ENCODE peak calls at places on chromosomes 3 and 15, in six cellular contexts. B is cardiac fibroblast, G is lung, D is fibroblast of lung, F is type B pancreatic cell, H is lower leg skin. C is an unnamed sample.

GRCh38 chr3:136893848-136894443 is 31.9 kb downstream of the NCK1 start:
- DNase-seq in D (peak), F (no peak), B (peak), G (no peak), H (no peak), C (no peak)

GRCh38 chr3:46406786-46407611 is at the start of the genes CCR5AS and CCRL2:
- DNase-seq in F (no peak), G (peak), D (peak), B (no peak), H (peak), C (peak)

GRCh38 chr3:179898024-179898423 is 138.7 kb downstream of the PEX5L start:
- DNase-seq in G (no peak), H (no peak), F (no peak), D (peak), B (peak), C (no peak)

GRCh38 chr3:141797167-141797773 is 34.1 kb downstream of the GRK7 start:
- DNase-seq in F (no peak), G (peak), B (peak), H (no peak), D (peak), C (peak)

GRCh38 chr15:80500021-80500420 is 95.8 kb downstream of the ARNT2 start:
- DNase-seq in G (no peak), B (no peak), H (peak), D (no peak), F (no peak), C (no peak)

GRCh38 chr3:46187876-46188275 is 20.2 kb downstream of the CCR1 start:
- DNase-seq in H (no peak), G (no peak), D (peak), B (peak), F (no peak), C (no peak)

GRCh38 chr15:31477301-31477700 is 150.7 kb downstream of the KLF13 start:
- DNase-seq in G (no peak), H (peak), B (no peak), D (no peak), F (no peak), C (no peak)

GRCh38 chr15:27070816-27071215 is 99.8 kb downstream of the GABRG3 start:
- DNase-seq in H (no peak), B (no peak), G (no peak), D (no peak), F (no peak), C (no peak)

GRCh38 chr15:78915341-78916087 is 29.3 kb downstream of the CTSH start:
- DNase-seq in B (no peak), F (peak), D (peak), H (peak), G (no peak), C (no peak)

GRCh38 chr15:75178171-75178937 is 23.3 kb upstream of the C15orf39 start:
- DNase-seq in D (peak), H (peak), B (no peak), F (no peak), G (peak), C (no peak)

GRCh38 chr15:84878504-84878903 is 6.0 kb upstream of the SLC28A1 start:
- DNase-seq in G (peak), H (peak), D (peak), B (peak), F (no peak), C (peak)

DNA sequence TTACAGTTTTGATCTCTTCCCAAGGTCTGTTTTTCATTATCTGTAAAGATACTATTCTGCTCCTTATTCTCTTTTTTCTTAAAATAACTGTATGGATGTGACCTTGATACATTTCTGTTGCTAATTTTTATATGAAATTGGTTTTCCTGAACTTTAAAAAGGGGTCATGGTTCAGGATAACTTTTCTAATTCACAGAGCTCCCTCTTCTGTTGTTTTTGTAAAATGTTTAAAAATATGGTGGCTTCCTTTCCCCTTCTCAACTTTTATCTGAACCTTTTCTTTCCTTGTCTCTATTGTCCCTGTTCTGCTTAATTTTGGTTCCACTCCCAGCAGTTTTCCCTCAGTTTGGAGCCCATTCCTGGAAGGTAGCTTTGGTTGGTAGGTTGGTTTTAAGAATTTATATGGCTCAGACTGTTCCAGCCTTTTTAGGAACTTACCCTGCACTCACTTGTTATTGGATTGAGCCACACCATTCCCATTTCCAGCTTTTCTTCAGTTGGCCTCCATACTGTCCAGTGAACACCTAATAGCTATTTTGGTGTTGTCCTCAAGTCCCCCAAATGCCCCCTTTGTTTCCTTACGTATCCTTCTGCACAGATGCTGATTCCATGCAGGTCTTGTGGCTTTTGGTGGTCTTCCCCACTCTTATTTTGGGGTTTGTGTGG is 70.3 kb downstream of the SLMAP start:
- DNase-seq in D (no peak), F (no peak), G (no peak), B (peak), H (no peak), C (no peak)
- TF ChIP-seq CTCF in D (no peak), F (no peak), G (no peak), B (peak), H (no peak), C (no peak)

GRCh38 chr3:172221550-172221949 is 182.2 kb downstream of the FNDC3B start:
- DNase-seq in B (peak), F (no peak), D (peak), H (no peak), G (no peak), C (no peak)

GRCh38 chr3:172224560-172225214 is 185.3 kb downstream of the FNDC3B start:
- DNase-seq in B (no peak), F (no peak), D (no peak), G (no peak), H (no peak), C (no peak)

GRCh38 chr3:172225215-172225707 is 185.9 kb downstream of the FNDC3B start:
- DNase-seq in D (no peak), B (no peak), F (no peak), G (no peak), H (no peak), C (no peak)

GRCh38 chr3:172223870-172224269 is 184.5 kb downstream of the FNDC3B start:
- DNase-seq in D (no peak), B (no peak), G (no peak), F (no peak), H (no peak), C (no peak)

DNA sequence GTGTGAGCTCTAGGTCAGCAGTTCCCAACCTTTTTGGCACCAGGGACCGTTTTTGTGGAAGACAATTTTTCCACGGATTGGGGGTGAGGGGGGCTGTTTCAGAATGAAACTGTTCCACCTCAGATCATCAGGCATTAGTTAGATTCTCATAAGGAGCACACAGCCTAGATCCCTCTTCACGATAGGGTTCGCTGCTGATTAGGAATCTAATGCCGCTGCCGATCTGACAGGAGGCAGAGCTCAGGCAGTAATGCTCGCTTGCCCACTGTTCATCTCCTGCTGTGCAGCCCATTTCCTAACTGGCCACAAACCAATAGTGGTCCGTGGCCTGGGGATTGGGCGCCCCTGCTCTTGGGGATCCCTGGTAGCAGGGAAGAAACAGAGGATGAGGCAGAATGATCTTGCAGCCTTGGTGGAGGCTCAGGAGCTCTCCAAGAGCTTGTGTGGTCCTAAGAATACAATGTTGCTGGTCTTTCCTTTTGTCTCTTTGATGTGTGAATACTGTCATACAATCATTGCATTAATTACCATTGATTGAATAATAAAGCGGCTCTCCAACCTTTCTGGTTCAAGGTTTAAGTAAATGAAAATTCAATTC is 183.2 kb downstream of the FNDC3B start:
- DNase-seq in F (no peak), H (no peak), B (no peak), G (no peak), D (no peak), C (no peak)
- TF ChIP-seq CTCF in F (no peak), H (no peak), B (no peak), G (no peak), D (no peak), C (no peak)

GRCh38 chr3:156530969-156531368 is 23.9 kb downstream of the SSR3 start:
- DNase-seq in H (no peak), D (no peak), G (no peak), B (no peak), F (no peak), C (no peak)
- TF ChIP-seq CTCF in H (no peak), D (no peak), G (no peak), B (no peak), F (no peak), C (no peak)

DNA sequence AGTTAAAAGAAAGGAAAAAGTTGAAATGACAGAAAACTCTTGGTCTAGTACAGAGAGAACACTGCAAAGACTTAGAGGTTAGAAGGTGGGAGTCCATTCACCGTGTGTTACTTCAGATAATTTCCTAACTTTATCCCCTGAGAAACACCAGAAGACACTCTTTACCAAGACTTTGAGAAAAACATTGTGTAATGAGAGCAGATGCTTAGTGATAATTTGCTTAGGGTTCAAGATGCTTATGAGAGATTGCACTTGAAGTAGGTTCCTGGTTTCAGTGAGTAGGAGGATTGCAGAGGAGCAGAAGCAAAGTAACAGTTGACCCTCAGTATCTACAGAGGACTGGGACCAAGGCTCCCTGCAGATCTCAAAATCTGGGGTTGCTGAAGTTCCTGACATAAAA is 594.1 kb downstream of the NR2F2 start:
- DNase-seq in H (no peak), B (no peak), G (no peak), F (no peak), D (no peak), C (no peak)
- TF ChIP-seq CTCF in H (no peak), B (no peak), G (no peak), F (no peak), D (no peak), C (no peak)

DNA sequence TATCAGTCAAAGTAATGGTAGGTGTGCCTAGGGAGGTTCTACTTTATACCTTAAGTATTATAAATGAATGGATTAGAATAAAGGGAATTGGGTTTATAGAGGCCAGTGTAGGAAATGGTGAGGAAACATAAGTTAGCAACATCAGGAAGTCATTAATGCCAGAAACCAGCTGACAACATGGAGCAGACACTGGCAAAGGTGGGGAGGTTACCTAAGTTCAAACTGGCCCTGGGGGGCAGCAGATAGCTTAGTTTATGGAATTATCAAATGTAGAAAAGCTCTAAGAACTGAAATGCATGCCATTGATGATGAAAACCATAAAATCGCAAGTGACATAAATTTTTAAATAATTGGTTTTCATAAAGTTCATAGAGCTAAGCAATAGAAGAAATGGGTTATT is 498.6 kb downstream of the NAALADL2 start:
- DNase-seq in G (no peak), B (no peak), D (no peak), F (no peak), H (no peak), C (no peak)
- TF ChIP-seq CTCF in G (no peak), B (no peak), D (no peak), F (no peak), H (no peak), C (no peak)

GRCh38 chr3:188241883-188242282 is 87.9 kb downstream of the LPP start:
- DNase-seq in B (no peak), H (no peak), G (no peak), D (peak), F (no peak), C (no peak)
- TF ChIP-seq CTCF in B (no peak), H (no peak), G (no peak), D (no peak), F (no peak), C (no peak)

DNA sequence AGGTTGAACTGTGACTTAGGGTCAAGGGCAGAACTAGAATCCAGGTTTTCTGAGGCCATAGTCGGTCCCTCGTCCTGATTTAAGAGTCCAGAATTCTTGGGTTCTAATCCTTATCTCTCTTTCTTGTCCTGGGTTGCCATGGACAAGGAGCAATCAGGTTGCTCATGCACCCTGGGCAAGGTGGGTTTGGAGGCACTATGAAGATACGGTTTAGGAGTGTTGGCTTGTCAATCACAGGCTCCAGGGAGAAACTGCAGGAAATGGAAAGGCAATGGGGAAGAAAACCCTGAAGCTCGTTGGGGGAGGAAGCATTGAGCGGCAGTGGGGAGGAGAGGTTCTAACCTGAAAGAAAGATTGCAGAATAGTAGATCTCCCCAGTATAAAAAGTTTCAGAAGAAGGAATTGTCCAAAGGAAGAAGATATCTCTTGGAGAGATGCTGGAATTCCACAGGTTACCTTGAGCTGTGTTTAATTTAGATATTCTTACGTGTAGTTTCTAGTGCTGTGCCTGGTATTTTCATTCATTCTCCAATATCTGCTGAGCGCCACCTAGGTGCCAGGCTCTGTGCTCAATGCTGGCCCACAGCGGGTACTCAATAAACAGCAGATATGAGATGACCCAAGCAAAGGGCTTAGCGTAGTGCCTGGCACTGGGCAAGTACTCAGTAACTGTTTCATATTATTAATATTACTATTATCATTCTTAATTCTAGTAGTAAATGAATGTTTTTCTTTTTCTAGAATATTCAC is 2.0 kb downstream of the ACAN start:
- DNase-seq in H (no peak), G (no peak), D (no peak), F (no peak), B (no peak), C (no peak)
- TF ChIP-seq CTCF in H (no peak), G (no peak), D (no peak), F (no peak), B (no peak), C (no peak)

DNA sequence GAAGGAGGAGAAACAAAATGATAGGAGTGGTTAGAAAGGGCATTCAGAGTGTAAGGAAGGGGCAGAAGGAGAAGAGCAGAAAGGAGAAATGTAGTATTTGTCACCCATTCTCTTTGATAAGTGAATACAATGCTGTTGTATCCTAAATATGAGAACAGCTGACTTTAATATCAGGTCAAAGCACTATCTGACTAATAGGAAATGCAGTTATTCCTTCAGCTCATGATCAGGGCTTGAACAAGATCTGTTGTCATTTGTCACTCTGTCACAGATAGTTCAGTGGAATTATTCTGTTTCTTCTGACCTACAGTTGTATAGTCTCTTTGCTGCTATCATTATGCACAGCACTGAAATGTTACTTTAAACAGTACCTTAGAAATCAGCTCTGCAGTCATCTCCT is 149.4 kb downstream of the FRMD5 start:
- DNase-seq in D (no peak), H (no peak), G (no peak), F (no peak), B (no peak), C (no peak)
- TF ChIP-seq CTCF in D (no peak), H (no peak), G (no peak), F (no peak), B (no peak), C (no peak)

DNA sequence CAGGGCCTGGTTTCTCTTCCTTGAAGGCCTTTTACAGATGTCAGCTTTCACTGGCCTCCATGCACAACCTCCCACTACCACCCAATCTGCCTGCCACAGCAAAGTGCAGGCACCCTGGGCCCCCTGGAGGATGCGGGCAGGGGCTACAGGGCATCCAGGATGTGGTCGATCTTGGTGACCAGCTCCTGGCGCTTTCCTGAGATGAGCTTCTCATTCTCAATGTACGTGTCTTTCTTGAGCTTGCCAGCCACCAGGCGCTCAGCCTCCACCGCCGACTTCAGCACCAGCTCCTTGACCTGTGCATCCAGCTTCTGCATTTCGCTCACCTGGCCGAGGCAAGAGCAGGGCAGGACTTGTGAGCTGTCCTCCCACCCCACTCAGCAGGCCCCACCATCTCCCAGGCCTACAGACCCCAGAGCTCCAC is 30.3 kb downstream of the RPN1 start:
- DNase-seq in B (no peak), H (peak), F (no peak), G (no peak), D (peak), C (no peak)
- TF ChIP-seq CTCF in B (no peak), H (no peak), F (peak), G (no peak), D (no peak), C (no peak)